ENCODE peak calls at places on chromosomes 3 and 15, in five cellular contexts. H, G, M, Y and C are unnamed samples. For H3K27me3, the result is how much of the 10 kb centered on the place peaks cover.

GRCh38 chr3:106635271-106635670 is 742.0 kb upstream of the CCDC54 start:
- DNase-seq in H (no peak), G (no peak), M (no peak), Y (no peak), C (no peak)

GRCh38 chr3:105793040-105793439 is 75.8 kb downstream of the CBLB start:
- DNase-seq in H (no peak), G (no peak), M (no peak), Y (no peak), C (no peak)

GRCh38 chr3:181976526-181976925 is 264.8 kb downstream of the SOX2 start:
- DNase-seq in H (no peak), G (no peak), M (no peak), Y (no peak), C (no peak)

GRCh38 chr3:127172670-127173515 is 20.0 kb upstream of the PRR23E start:
- DNase-seq in H (peak), G (no peak), M (peak), Y (no peak), C (no peak)

GRCh38 chr3:177813322-177813721 is 616.0 kb upstream of the TBL1XR1 start:
- DNase-seq in H (no peak), G (no peak), M (no peak), Y (no peak), C (no peak)

GRCh38 chr3:41274944-41275668 is 75.8 kb downstream of the CTNNB1 start:
- DNase-seq in H (no peak), G (no peak), M (no peak), Y (no peak), C (no peak)

GRCh38 chr3:151124476-151124875 is 39.0 kb downstream of the MED12L start:
- DNase-seq in H (no peak), G (no peak), M (no peak), Y (no peak), C (no peak)

GRCh38 chr3:185280572-185281365 is 26.9 kb upstream of the EHHADH start:
- DNase-seq in H (no peak), G (no peak), M (no peak), Y (no peak), C (no peak)

GRCh38 chr3:65483475-65483874 is 555.2 kb downstream of the MAGI1 start:
- DNase-seq in H (no peak), G (peak), M (peak), Y (no peak), C (no peak)

GRCh38 chr15:69232144-69232543 is 66.6 kb upstream of the PAQR5 start:
- DNase-seq in H (no peak), G (no peak), M (no peak), Y (no peak), C (no peak)

GRCh38 chr15:33985287-33985686 is 17.0 kb downstream of the CHRM5 start:
- DNase-seq in H (no peak), G (no peak), M (no peak), Y (no peak), C (no peak)

GRCh38 chr3:177069514-177070329 is 127.6 kb downstream of the TBL1XR1 start:
- DNase-seq in H (no peak), G (no peak), M (no peak), Y (no peak), C (no peak)

GRCh38 chr3:127233371-127233770 is 40.4 kb downstream of the PRR23E start:
- DNase-seq in H (no peak), G (no peak), M (peak), Y (no peak), C (no peak)

GRCh38 chr3:131143802-131144201 is 117.1 kb downstream of the NEK11 start:
- DNase-seq in H (no peak), G (no peak), M (no peak), Y (no peak), C (no peak)
- H3K4me3 ChIP-seq in H (no peak), G (no peak), M (no peak), Y (no peak), C (no peak)

GRCh38 chr15:100787567-100787941 is 92.1 kb upstream of the ALDH1A3 start:
- DNase-seq in H (peak), G (no peak), M (no peak), Y (peak), C (no peak)
- H3K27me3 ChIP-seq in H (under half), G (under half), M (under half), Y (under half), C (under half)

DNA sequence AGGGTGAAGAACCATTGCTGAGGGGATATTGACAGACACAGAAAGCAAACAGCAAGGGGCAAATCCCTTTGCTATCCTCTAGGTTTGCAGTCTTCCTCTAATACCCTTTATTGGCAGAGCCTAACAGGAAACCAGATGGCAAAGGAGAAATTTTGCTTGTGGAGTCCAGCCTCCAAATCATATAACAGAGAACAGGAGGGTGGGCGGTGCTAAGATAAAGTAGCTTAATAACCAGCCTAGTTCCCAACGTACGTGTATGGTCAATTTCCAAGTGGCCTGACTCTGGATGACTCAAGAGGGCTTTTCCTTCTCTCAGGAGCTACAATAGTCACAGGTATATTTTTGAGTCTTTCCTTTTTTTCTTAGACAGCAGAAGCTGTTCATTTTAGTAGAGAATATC is 404.5 kb downstream of the PDCD6IP start:
- DNase-seq in H (no peak), G (no peak), M (no peak), Y (no peak), C (no peak)
- H3K4me3 ChIP-seq in H (no peak), G (no peak), M (no peak), Y (no peak), C (no peak)

GRCh38 chr15:52784799-52785671 is 5.1 kb downstream of the ONECUT1 start:
- DNase-seq in H (peak), G (no peak), M (peak), Y (no peak), C (no peak)
- H3K27me3 ChIP-seq in H (half or more), G (half or more), M (half or more), Y (half or more), C (under half)

DNA sequence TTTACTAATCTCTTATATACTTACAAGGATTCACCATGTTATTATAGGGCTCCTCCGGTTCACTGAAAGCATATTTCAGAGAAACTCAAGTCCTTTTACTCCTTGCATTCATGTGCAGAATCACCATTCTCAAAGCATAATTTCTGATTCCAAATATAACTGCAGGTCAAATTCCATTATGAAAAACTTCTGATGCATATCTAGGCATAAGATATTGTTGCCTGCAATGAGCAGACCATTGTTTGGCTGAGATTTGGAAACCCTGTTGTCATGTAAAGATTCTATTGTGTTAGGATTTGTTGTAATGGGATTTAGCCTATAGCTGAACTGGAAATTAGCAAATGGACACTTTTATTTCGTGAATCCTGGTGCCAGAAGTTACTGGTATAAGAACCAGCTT is 69.5 kb upstream of the PRICKLE2 start:
- DNase-seq in H (no peak), G (no peak), M (no peak), Y (no peak), C (no peak)
- H3K4me3 ChIP-seq in H (no peak), G (no peak), M (no peak), Y (no peak), C (no peak)

GRCh38 chr3:128434524-128434923 is 32.2 kb downstream of the DNAJB8 start:
- DNase-seq in H (no peak), G (no peak), M (no peak), Y (no peak), C (no peak)

GRCh38 chr3:128435058-128435457 is 31.6 kb downstream of the DNAJB8 start:
- DNase-seq in H (peak), G (no peak), M (peak), Y (no peak), C (no peak)

GRCh38 chr3:128435561-128435960 is 31.1 kb downstream of the DNAJB8 start:
- DNase-seq in H (peak), G (no peak), M (no peak), Y (no peak), C (no peak)

GRCh38 chr3:128438488-128439072 is 28.1 kb downstream of the DNAJB8 start:
- DNase-seq in H (peak), G (no peak), M (peak), Y (no peak), C (no peak)

GRCh38 chr3:128436214-128436613 is 30.5 kb downstream of the DNAJB8 start:
- DNase-seq in H (no peak), G (no peak), M (no peak), Y (no peak), C (no peak)
- H3K27me3 ChIP-seq in H (under half), G (half or more), M (half or more), Y (half or more), C (under half)

GRCh38 chr15:37093480-37094410 is 6.6 kb downstream of the MEIS2 start:
- DNase-seq in H (no peak), G (no peak), M (peak), Y (no peak), C (no peak)
- H3K4me3 ChIP-seq in H (no peak), G (peak), M (peak), Y (peak), C (no peak)

DNA sequence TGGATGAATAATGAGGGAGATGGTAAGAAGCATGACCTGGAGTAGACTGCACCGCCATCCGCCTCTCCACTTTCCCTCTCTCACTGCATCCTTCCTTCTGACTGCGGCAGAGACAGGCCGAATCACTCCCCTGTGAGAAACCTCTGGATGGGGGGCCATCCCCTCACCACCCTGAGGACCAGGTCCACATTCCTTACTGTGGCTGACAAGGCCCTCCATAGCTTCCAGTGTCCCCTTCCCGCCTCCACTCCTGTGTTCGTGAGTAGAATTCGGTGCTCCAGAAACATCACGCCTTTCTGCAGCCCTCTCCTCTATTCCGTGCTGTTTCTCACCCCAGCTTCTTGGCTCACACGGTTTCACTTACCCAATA is 2.8 kb downstream of the PIGZ start:
- DNase-seq in H (no peak), G (no peak), M (no peak), Y (no peak), C (no peak)
- H3K27me3 ChIP-seq in H (under half), G (under half), M (half or more), Y (under half), C (under half)

GRCh38 chr3:12643724-12644123 is 20.2 kb downstream of the RAF1 start:
- DNase-seq in H (no peak), G (no peak), M (no peak), Y (no peak), C (no peak)

GRCh38 chr3:12648384-12648959 is 15.4 kb downstream of the RAF1 start:
- DNase-seq in H (no peak), G (no peak), M (no peak), Y (no peak), C (no peak)

GRCh38 chr3:12643010-12643380 is 20.9 kb downstream of the RAF1 start:
- DNase-seq in H (no peak), G (no peak), M (no peak), Y (no peak), C (no peak)

DNA sequence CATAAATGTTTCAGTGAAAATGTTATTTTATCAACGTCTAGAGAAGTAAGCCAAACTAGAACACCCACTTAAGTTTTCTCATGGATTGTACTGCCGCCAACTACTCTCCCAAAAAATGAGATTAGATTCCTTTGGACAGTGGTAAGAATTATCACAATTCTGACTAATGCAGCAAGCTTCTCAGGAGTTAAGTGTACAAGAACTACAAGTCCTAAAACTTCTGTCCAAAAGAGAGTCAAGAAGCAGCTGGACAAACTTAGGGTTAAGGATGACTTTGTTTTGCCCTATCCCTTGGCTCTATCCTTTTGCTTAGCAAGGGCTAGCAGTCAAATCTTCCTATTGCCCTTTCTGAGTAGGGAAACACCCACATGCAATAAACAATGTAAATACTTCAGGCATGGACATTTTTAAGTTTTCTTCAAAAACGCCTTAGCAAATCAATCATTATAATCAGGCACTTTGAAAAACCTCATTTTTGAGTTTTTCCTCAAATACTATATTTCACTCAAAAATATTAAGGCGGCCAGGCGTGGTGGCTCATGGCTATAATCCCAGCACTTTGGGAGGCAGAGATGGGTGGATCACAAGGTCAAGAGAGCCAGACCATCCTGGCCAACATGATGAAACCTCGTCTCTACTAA is 19.5 kb downstream of the RAF1 start:
- DNase-seq in H (no peak), G (no peak), M (no peak), Y (no peak), C (no peak)
- H3K4me3 ChIP-seq in H (no peak), G (no peak), M (no peak), Y (peak), C (no peak)